ENCODE peak calls at places on chromosomes 13 and 19, in ten cellular contexts. E is A549; N is cardiac fibroblast; K is transverse colon; O is NT2/D1; C is mesendoderm; V is fibroblast of the aortic adventitia; D is kidney; I is AG10803; H is effector memory CD4-positive, alpha-beta T cell. A is an unnamed sample.

GRCh38 chr13:98405107-98405571 is 171.8 kb downstream of the STK24 start:
- DNase-seq in E (no peak), N (peak), K (no peak), O (peak), C (peak), V (peak), D (no peak), I (peak), H (no peak), A (no peak)

GRCh38 chr19:15372891-15373301 is 6.7 kb downstream of the AKAP8 start:
- DNase-seq in E (no peak), N (no peak), K (no peak), O (no peak), C (no peak), V (no peak), D (peak), I (no peak), H (no peak), A (no peak)

GRCh38 chr13:27424246-27425150 is at the start of gene GTF3A:
- DNase-seq in E (peak), N (peak), K (peak), O (peak), C (peak), V (peak), D (peak), I (peak), H (peak), A (peak)

GRCh38 chr19:7904074-7905020 is 670 bp downstream of the MAP2K7 start:
- DNase-seq in E (no peak), N (no peak), K (peak), O (no peak), C (peak), V (no peak), D (peak), I (no peak), H (peak), A (peak)

GRCh38 chr13:39942901-39943273 is 287.4 kb downstream of the COG6 start:
- DNase-seq in E (peak), N (peak), K (peak), O (peak), C (peak), V (peak), D (peak), I (peak), H (peak), A (peak)

GRCh38 chr13:70189981-70190380 is 81.7 kb upstream of the KLHL1 start:
- DNase-seq in E (no peak), N (no peak), K (no peak), O (no peak), C (no peak), V (no peak), D (no peak), I (no peak), H (no peak), A (no peak)

GRCh38 chr13:101977475-101977874 is 424.4 kb downstream of the FGF14 start:
- DNase-seq in E (no peak), N (peak), K (no peak), O (no peak), C (no peak), V (no peak), D (no peak), I (no peak), H (no peak), A (no peak)

GRCh38 chr19:55348317-55349034 is 6.0 kb downstream of the COX6B2 start:
- DNase-seq in E (no peak), N (no peak), K (no peak), O (peak), C (peak), V (no peak), D (no peak), I (no peak), H (no peak), A (no peak)

GRCh38 chr19:49997709-49998108 is 27.5 kb downstream of the VRK3 start:
- DNase-seq in E (peak), N (peak), K (no peak), O (no peak), C (peak), V (peak), D (no peak), I (peak), H (no peak), A (peak)

GRCh38 chr13:30341815-30342570 is 34.6 kb upstream of the KATNAL1 start:
- DNase-seq in E (no peak), N (peak), K (peak), O (no peak), C (no peak), V (peak), D (peak), I (peak), H (no peak), A (peak)

GRCh38 chr13:60591348-60591747 is 194.3 kb downstream of the TDRD3 start:
- DNase-seq in E (no peak), N (peak), K (no peak), O (no peak), C (no peak), V (peak), D (no peak), I (peak), H (no peak), A (no peak)

GRCh38 chr19:948842-949496 is 23.1 kb downstream of the ARID3A start:
- DNase-seq in E (no peak), N (no peak), K (no peak), O (no peak), C (no peak), V (no peak), D (peak), I (no peak), H (no peak), A (no peak)

GRCh38 chr19:2722541-2723344 is 1.6 kb upstream of the DIRAS1 start:
- DNase-seq in E (peak), N (peak), K (peak), O (no peak), C (no peak), V (peak), D (peak), I (peak), H (no peak), A (peak)

GRCh38 chr13:110965038-110965754 is 50.3 kb upstream of the ANKRD10 start:
- DNase-seq in E (peak), N (peak), K (no peak), O (no peak), C (no peak), V (peak), D (no peak), I (no peak), H (no peak), A (peak)

GRCh38 chr13:110425444-110425780 is 118.3 kb downstream of the COL4A2 start:
- DNase-seq in E (no peak), N (no peak), K (no peak), O (no peak), C (no peak), V (no peak), D (no peak), I (no peak), H (no peak), A (no peak)

GRCh38 chr19:20912973-20913372 is 10.1 kb upstream of the ZNF85 start:
- DNase-seq in E (no peak), N (no peak), K (no peak), O (no peak), C (no peak), V (no peak), D (no peak), I (no peak), H (no peak), A (no peak)

GRCh38 chr13:51825681-51826254 is 19.2 kb downstream of the TMEM272 start:
- DNase-seq in E (no peak), N (no peak), K (no peak), O (no peak), C (no peak), V (no peak), D (no peak), I (no peak), H (no peak), A (no peak)

GRCh38 chr13:41050041-41050440 is 11.3 kb upstream of the WBP4 start:
- DNase-seq in E (no peak), N (peak), K (no peak), O (no peak), C (no peak), V (no peak), D (no peak), I (no peak), H (no peak), A (no peak)

GRCh38 chr13:26557393-26558073 is at the start of gene WASF3:
- DNase-seq in E (peak), N (peak), K (peak), O (peak), C (peak), V (peak), D (peak), I (peak), H (no peak), A (peak)

GRCh38 chr19:9786342-9786741 is 17.8 kb upstream of the ZNF846 start:
- DNase-seq in E (no peak), N (no peak), K (peak), O (no peak), C (no peak), V (no peak), D (no peak), I (no peak), H (no peak), A (no peak)

GRCh38 chr13:102017248-102017647 is 384.6 kb downstream of the FGF14 start:
- DNase-seq in E (no peak), N (no peak), K (no peak), O (no peak), C (peak), V (no peak), D (no peak), I (no peak), H (no peak), A (no peak)

GRCh38 chr19:5289060-5289990 is 51.3 kb downstream of the PTPRS start:
- DNase-seq in E (no peak), N (no peak), K (no peak), O (no peak), C (peak), V (no peak), D (no peak), I (no peak), H (no peak), A (no peak)

GRCh38 chr19:10095948-10096614 is 6.4 kb downstream of the ANGPTL6 start:
- DNase-seq in E (peak), N (peak), K (peak), O (peak), C (peak), V (peak), D (peak), I (peak), H (peak), A (peak)

GRCh38 chr19:32748497-32748896 is 28.9 kb downstream of the TDRD12 start:
- DNase-seq in E (peak), N (no peak), K (no peak), O (no peak), C (peak), V (no peak), D (no peak), I (no peak), H (no peak), A (no peak)

GRCh38 chr13:76993021-76993420 is 1.1 kb downstream of the CLN5 start:
- DNase-seq in E (no peak), N (peak), K (no peak), O (no peak), C (no peak), V (peak), D (no peak), I (peak), H (no peak), A (peak)

DNA sequence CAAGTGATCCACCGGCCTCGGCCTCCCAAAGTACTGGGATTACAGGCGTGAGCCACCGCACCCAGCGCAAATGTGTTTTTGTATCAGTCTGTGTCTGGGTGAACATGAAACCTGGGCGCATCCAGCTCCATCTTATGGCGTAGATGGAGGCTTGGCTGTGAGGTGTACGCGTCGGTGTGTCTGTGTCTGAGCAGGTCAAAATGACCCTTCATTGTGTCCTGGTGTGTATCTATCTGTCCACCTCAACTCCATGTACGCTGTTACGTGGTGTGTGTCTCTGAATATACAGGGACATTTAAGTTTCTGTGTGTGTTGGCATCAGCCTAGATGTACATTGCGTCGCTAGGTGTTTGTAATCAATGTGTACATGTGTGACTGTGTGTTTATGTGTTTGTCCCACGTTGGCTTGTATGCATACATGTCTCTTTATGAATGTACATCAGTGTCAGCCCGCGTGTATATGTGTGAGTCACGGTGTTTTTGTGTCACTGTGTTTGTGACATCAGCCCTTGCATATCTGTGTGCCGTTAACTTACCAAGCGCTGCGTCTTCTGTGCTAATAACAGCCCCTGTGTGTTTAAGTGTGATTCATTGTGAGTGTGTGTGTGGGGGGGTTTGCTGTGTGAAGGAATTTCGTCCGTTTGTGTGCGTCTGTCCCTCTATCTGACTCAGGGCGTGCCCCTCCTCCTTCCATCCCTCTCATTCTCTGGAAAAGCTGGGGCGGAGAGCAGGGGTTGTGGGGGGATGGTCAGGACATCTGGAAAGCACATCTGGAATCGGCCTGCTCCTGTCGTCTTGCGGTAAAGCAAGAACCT is 6.4 kb downstream of the AXL start:
- DNase-seq in E (peak), N (peak), K (peak), O (peak), C (peak), V (peak), D (no peak), I (peak), H (no peak), A (peak)
- H3K4me3 ChIP-seq in E (peak), N (peak), K (peak), O (peak), C (no peak), V (peak), D (peak), I (peak), H (peak), A (peak)

GRCh38 chr13:37869756-37870488 is at the start of gene TRPC4:
- DNase-seq in E (peak), N (peak), K (peak), O (no peak), C (peak), V (peak), D (peak), I (peak), H (no peak), A (peak)

GRCh38 chr13:37868691-37869505 is 674 bp downstream of the TRPC4 start:
- DNase-seq in E (no peak), N (peak), K (no peak), O (no peak), C (peak), V (peak), D (peak), I (peak), H (no peak), A (no peak)

GRCh38 chr13:37870895-37871550 is 1.5 kb upstream of the TRPC4 start:
- DNase-seq in E (no peak), N (peak), K (no peak), O (no peak), C (peak), V (peak), D (no peak), I (peak), H (no peak), A (peak)

GRCh38 chr13:37870489-37870845 is 895 bp upstream of the TRPC4 start:
- DNase-seq in E (no peak), N (peak), K (no peak), O (no peak), C (no peak), V (peak), D (no peak), I (no peak), H (no peak), A (no peak)

GRCh38 chr13:37869506-37869755 is 141 bp downstream of the TRPC4 start:
- DNase-seq in E (no peak), N (no peak), K (no peak), O (no peak), C (peak), V (peak), D (no peak), I (no peak), H (no peak), A (no peak)
- H3K4me3 ChIP-seq in E (peak), N (peak), K (peak), O (peak), C (peak), V (peak), D (peak), I (peak), H (no peak), A (peak)

GRCh38 chr13:84606616-84607015 is 724.3 kb upstream of the SLITRK1 start:
- DNase-seq in E (no peak), N (no peak), K (no peak), O (no peak), C (no peak), V (no peak), D (no peak), I (no peak), H (no peak), A (no peak)
- H3K4me3 ChIP-seq in E (no peak), N (no peak), K (no peak), O (no peak), C (no peak), V (no peak), D (no peak), I (no peak), H (no peak), A (no peak)

DNA sequence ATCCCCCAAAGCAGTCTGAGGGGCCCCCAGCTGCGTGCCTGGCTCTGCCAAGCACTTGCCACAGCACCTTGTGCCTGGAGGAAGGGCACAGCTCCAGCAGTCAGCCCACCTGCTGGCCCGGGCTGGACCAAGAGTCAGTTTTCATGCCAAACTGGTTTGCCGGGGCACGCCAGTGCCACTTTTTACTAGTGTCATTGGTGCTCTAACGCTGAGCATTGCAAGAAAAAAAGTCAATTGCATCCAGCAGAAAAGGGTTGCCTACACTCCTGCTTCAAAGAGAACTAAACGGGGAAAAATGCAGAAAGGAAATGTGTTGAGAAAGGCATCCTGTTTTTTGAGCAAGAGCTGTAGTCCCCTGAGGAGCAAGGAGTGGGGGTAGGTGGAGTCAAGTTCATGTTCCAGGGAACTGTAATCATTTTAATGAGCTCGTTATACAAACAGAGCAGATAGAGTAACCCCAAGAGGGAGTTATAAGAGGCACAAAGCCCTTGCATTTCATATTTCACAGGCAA is 68.4 kb downstream of the F2RL3 start:
- DNase-seq in E (no peak), N (peak), K (no peak), O (no peak), C (no peak), V (peak), D (no peak), I (peak), H (no peak), A (no peak)
- H3K4me3 ChIP-seq in E (no peak), N (no peak), K (no peak), O (no peak), C (no peak), V (no peak), D (no peak), I (no peak), H (no peak), A (no peak)

DNA sequence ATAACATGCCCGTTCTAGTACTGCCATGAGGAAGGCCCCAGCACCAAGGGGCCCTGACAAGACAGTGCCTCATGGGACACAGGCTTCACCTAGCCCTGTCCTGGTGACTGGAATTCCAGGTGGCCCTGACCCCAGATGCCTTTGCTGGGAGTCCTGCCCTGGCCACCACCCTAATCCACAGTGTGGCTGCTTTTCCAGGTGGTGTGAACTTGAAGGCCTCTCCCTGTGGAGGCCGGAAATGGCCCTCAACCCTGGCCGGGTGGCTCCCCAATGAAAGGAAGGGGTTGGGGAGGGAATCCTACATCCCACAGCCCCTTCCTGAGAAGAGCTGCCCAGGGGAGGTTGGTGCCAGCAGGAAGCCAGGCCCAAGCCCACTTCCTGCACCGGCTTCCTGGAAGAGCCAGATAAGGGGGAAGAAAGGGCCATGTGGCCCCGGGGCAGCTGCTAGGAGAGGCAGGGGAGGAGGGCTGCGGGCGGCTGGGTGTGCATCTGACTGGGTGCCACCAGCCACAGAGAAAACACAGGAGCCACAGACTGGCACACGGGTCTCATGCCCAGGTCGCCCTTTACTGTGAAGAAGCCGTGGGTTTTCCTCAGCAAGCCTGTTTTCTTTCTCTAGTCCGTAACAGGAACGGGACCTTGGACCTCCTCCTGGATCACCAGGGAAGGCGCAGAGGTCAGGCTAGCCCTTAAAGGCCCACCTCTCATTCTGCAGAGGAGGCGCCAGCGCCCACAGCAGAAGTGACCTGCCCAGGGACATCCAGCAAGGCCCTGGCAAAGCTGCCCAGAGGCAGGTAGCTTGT is 4.7 kb downstream of the LSM4 start:
- DNase-seq in E (no peak), N (no peak), K (peak), O (no peak), C (no peak), V (no peak), D (peak), I (no peak), H (peak), A (peak)
- H3K4me3 ChIP-seq in E (no peak), N (no peak), K (no peak), O (no peak), C (no peak), V (no peak), D (no peak), I (no peak), H (peak), A (no peak)

GRCh38 chr19:51421229-51422052 is 4.0 kb upstream of the SIGLEC10 start:
- DNase-seq in E (no peak), N (no peak), K (no peak), O (no peak), C (peak), V (no peak), D (no peak), I (no peak), H (no peak), A (no peak)
- H3K4me3 ChIP-seq in E (no peak), N (no peak), K (no peak), O (peak), C (no peak), V (no peak), D (no peak), I (no peak), H (no peak), A (peak)

DNA sequence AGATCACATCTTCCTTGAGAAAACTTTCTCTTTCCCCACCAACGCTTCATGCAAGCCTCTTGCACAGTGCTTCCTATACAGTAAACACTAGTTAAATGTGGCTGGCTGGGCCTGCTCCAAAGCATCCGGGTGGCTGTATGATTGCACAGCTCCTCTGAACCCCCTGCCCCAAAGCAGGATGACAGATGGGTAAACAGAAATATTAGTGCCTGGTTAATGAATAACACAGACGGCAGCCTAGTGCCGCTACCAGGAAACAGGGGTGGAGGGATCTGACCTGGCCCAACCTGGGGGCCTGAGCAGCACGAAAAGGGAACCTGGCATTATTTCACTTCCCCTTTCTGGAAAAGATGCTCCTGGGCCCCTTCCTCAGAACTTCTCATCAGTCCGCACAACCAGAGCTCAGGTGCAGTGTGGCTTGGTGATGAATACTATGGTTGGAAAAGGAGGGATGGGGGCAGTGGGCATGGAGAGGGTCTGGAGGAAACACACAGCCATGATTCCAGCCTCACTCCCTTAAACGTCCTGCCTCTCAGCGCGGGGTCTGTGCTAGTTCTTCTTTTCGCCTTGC is 10.8 kb downstream of the FFAR2 start:
- DNase-seq in E (no peak), N (no peak), K (no peak), O (no peak), C (no peak), V (no peak), D (no peak), I (no peak), H (no peak), A (no peak)
- H3K4me3 ChIP-seq in E (no peak), N (no peak), K (no peak), O (no peak), C (no peak), V (no peak), D (no peak), I (no peak), H (no peak), A (no peak)

A was measured in trophoblast cell.